ENCODE peak calls at places on chromosomes 5 and 9, in eight cellular contexts. One of them, this sample, is unnamed. For H3K27me3 and H3K36me3, the result is how much of the 10 kb centered on the place peaks cover.

GRCh38 chr5:149320791-149321330 is 24.4 kb upstream of the GRPEL2 start:
- DNase-seq in adipocyte: peak
- DNase-seq in spleen: no peak
- DNase-seq in astrocyte: peak
- DNase-seq in body of pancreas: peak
- DNase-seq in heart right ventricle: peak
- DNase-seq in endodermal cell: peak
- DNase-seq in lung: peak
- DNase-seq in this sample: peak

GRCh38 chr9:11038366-11038765 is 425.6 kb upstream of the PTPRD start:
- DNase-seq in adipocyte: no peak
- DNase-seq in spleen: no peak
- DNase-seq in astrocyte: no peak
- DNase-seq in body of pancreas: no peak
- DNase-seq in heart right ventricle: no peak
- DNase-seq in endodermal cell: peak
- DNase-seq in lung: no peak
- DNase-seq in this sample: no peak

GRCh38 chr5:157564149-157564711 is 11.3 kb downstream of the ADAM19 start:
- DNase-seq in adipocyte: no peak
- DNase-seq in spleen: no peak
- DNase-seq in astrocyte: no peak
- DNase-seq in body of pancreas: no peak
- DNase-seq in heart right ventricle: peak
- DNase-seq in endodermal cell: peak
- DNase-seq in lung: no peak
- DNase-seq in this sample: no peak

GRCh38 chr5:179839328-179840256 is 18.9 kb downstream of the SQSTM1 start:
- DNase-seq in adipocyte: no peak
- DNase-seq in spleen: peak
- DNase-seq in astrocyte: no peak
- DNase-seq in body of pancreas: peak
- DNase-seq in heart right ventricle: peak
- DNase-seq in endodermal cell: no peak
- DNase-seq in lung: no peak
- DNase-seq in this sample: no peak

GRCh38 chr9:134434896-134435506 is 108.7 kb downstream of the RXRA start:
- DNase-seq in adipocyte: peak
- DNase-seq in spleen: peak
- DNase-seq in astrocyte: peak
- DNase-seq in body of pancreas: peak
- DNase-seq in heart right ventricle: peak
- DNase-seq in endodermal cell: no peak
- DNase-seq in lung: peak
- DNase-seq in this sample: no peak

GRCh38 chr5:100676807-100677631 is 141.8 kb downstream of the FAM174A start:
- DNase-seq in adipocyte: no peak
- DNase-seq in spleen: no peak
- DNase-seq in astrocyte: peak
- DNase-seq in body of pancreas: no peak
- DNase-seq in heart right ventricle: no peak
- DNase-seq in endodermal cell: no peak
- DNase-seq in lung: no peak
- DNase-seq in this sample: no peak

GRCh38 chr9:75438716-75439115 is 350.4 kb downstream of the OSTF1 start:
- DNase-seq in adipocyte: no peak
- DNase-seq in spleen: no peak
- DNase-seq in astrocyte: no peak
- DNase-seq in body of pancreas: no peak
- DNase-seq in heart right ventricle: no peak
- DNase-seq in endodermal cell: no peak
- DNase-seq in lung: no peak
- DNase-seq in this sample: no peak

GRCh38 chr9:137607141-137607857 is 1.8 kb downstream of the ARRDC1 start:
- DNase-seq in adipocyte: peak
- DNase-seq in spleen: peak
- DNase-seq in astrocyte: no peak
- DNase-seq in body of pancreas: no peak
- DNase-seq in heart right ventricle: no peak
- DNase-seq in endodermal cell: no peak
- DNase-seq in lung: no peak
- DNase-seq in this sample: peak

GRCh38 chr9:116959775-116960174 is 272.7 kb downstream of the TRIM32 start:
- DNase-seq in adipocyte: no peak
- DNase-seq in spleen: no peak
- DNase-seq in astrocyte: peak
- DNase-seq in body of pancreas: no peak
- DNase-seq in heart right ventricle: no peak
- DNase-seq in endodermal cell: no peak
- DNase-seq in lung: no peak
- DNase-seq in this sample: no peak

GRCh38 chr9:8693147-8693921 is 893.8 kb upstream of the DMAC1 start:
- DNase-seq in adipocyte: no peak
- DNase-seq in spleen: no peak
- DNase-seq in astrocyte: no peak
- DNase-seq in body of pancreas: no peak
- DNase-seq in heart right ventricle: no peak
- DNase-seq in endodermal cell: no peak
- DNase-seq in lung: no peak
- DNase-seq in this sample: no peak

GRCh38 chr5:31427013-31427783 is 104.7 kb downstream of the DROSHA start:
- DNase-seq in adipocyte: no peak
- DNase-seq in spleen: no peak
- DNase-seq in astrocyte: no peak
- DNase-seq in body of pancreas: no peak
- DNase-seq in heart right ventricle: no peak
- DNase-seq in endodermal cell: peak
- DNase-seq in lung: no peak
- DNase-seq in this sample: peak

GRCh38 chr9:112757300-112757883 is 6.8 kb downstream of the SNX30 start:
- DNase-seq in adipocyte: no peak
- DNase-seq in spleen: no peak
- DNase-seq in astrocyte: no peak
- DNase-seq in body of pancreas: no peak
- DNase-seq in heart right ventricle: no peak
- DNase-seq in endodermal cell: no peak
- DNase-seq in lung: no peak
- DNase-seq in this sample: no peak

GRCh38 chr9:98851730-98852462 is 44.4 kb downstream of the GALNT12 start:
- DNase-seq in adipocyte: no peak
- DNase-seq in spleen: no peak
- DNase-seq in astrocyte: no peak
- DNase-seq in body of pancreas: no peak
- DNase-seq in heart right ventricle: no peak
- DNase-seq in endodermal cell: no peak
- DNase-seq in lung: no peak
- DNase-seq in this sample: no peak

GRCh38 chr5:160486573-160486972 is 64.9 kb downstream of the PTTG1 start:
- DNase-seq in adipocyte: no peak
- DNase-seq in spleen: no peak
- DNase-seq in astrocyte: no peak
- DNase-seq in body of pancreas: no peak
- DNase-seq in heart right ventricle: no peak
- DNase-seq in endodermal cell: no peak
- DNase-seq in lung: no peak
- DNase-seq in this sample: no peak

GRCh38 chr9:111148390-111148993 is 110.2 kb upstream of the LPAR1 start:
- DNase-seq in adipocyte: peak
- DNase-seq in spleen: no peak
- DNase-seq in astrocyte: no peak
- DNase-seq in body of pancreas: no peak
- DNase-seq in heart right ventricle: no peak
- DNase-seq in endodermal cell: no peak
- DNase-seq in lung: no peak
- DNase-seq in this sample: no peak

GRCh38 chr9:4371108-4371507 is 71.2 kb upstream of the GLIS3 start:
- DNase-seq in adipocyte: peak
- DNase-seq in spleen: no peak
- DNase-seq in astrocyte: peak
- DNase-seq in body of pancreas: no peak
- DNase-seq in heart right ventricle: no peak
- DNase-seq in endodermal cell: no peak
- DNase-seq in lung: peak
- DNase-seq in this sample: no peak

GRCh38 chr5:51383494-51384081 is 340 bp downstream of the ISL1 start:
- DNase-seq in adipocyte: no peak
- DNase-seq in spleen: no peak
- DNase-seq in astrocyte: no peak
- DNase-seq in body of pancreas: no peak
- DNase-seq in heart right ventricle: no peak
- DNase-seq in endodermal cell: peak
- DNase-seq in lung: no peak
- DNase-seq in this sample: no peak

GRCh38 chr5:51381801-51382507 is 1.3 kb upstream of the ISL1 start:
- DNase-seq in adipocyte: no peak
- DNase-seq in spleen: no peak
- DNase-seq in astrocyte: no peak
- DNase-seq in body of pancreas: no peak
- DNase-seq in heart right ventricle: no peak
- DNase-seq in endodermal cell: peak
- DNase-seq in lung: no peak
- DNase-seq in this sample: no peak

GRCh38 chr5:51384281-51384840 is 1.1 kb downstream of the ISL1 start:
- DNase-seq in adipocyte: no peak
- DNase-seq in spleen: no peak
- DNase-seq in astrocyte: no peak
- DNase-seq in body of pancreas: no peak
- DNase-seq in heart right ventricle: no peak
- DNase-seq in endodermal cell: no peak
- DNase-seq in lung: no peak
- DNase-seq in this sample: no peak

GRCh38 chr5:51382508-51382758 is 815 bp upstream of the ISL1 start:
- DNase-seq in adipocyte: no peak
- DNase-seq in spleen: no peak
- DNase-seq in astrocyte: no peak
- DNase-seq in body of pancreas: no peak
- DNase-seq in heart right ventricle: no peak
- DNase-seq in endodermal cell: no peak
- DNase-seq in lung: no peak
- DNase-seq in this sample: no peak

DNA sequence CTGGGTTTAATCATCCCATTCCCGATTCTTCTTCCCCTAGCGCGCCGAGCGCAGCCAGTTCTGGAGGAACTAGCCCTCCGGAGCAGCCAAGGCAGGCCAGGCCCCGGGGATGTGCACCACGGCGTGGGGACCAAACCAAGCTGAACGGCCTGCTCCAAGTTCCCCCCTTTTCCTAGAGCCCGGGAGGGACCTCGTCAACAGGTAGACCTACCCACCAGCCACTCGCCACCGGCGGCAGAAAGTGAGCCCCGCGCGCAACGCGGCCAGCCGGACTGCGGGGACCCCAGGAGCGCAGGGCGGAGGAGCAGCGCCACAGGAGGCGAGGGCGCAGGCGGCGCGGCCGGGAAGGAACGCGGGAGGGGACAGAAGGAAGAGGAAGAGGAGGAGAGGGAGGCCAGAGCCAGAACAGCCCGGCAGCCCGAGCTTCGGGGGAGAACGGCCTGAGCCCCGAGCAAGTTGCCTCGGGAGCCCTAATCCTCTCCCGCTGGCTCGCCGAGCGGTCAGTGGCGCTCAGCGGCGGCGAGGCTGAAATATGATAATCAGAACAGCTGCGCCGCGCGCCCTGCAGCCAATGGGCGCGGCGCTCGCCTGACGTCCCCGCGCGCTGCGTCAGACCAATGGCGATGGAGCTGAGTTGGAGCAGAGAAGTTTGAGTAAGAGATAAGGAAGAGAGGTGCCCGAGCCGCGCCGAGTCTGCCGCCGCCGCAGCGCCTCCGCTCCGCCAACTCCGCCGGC is at the start of gene ISL1:
- DNase-seq in adipocyte: peak
- DNase-seq in spleen: no peak
- DNase-seq in astrocyte: peak
- DNase-seq in body of pancreas: peak
- DNase-seq in heart right ventricle: no peak
- DNase-seq in endodermal cell: peak
- DNase-seq in lung: peak
- DNase-seq in this sample: peak
- H3K4me3 ChIP-seq in adipocyte: peak
- H3K4me3 ChIP-seq in spleen: peak
- H3K4me3 ChIP-seq in astrocyte: peak
- H3K4me3 ChIP-seq in body of pancreas: peak
- H3K4me3 ChIP-seq in heart right ventricle: peak
- H3K4me3 ChIP-seq in endodermal cell: peak
- H3K4me3 ChIP-seq in lung: no peak
- H3K4me3 ChIP-seq in this sample: peak

DNA sequence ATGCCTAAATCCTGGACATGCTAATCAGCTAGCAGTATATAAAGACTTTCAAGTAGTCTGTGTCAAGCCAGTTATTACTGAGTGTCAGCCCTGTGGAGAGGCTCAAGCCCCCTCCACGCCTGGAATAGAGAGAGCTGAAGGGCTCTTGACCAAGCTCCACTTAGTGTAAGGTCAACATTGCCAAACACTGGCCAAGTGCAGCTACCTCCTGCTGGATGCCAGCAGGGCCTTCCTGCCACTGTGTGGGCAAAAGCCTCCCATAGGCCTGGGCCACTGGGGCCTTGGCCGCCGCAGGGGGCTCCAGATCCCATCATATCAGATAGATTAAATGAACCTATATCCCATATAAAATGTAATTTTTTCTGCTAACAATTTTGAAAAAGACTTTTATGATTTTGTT is 239.4 kb upstream of the PANK3 start:
- DNase-seq in adipocyte: no peak
- DNase-seq in spleen: no peak
- DNase-seq in astrocyte: no peak
- DNase-seq in body of pancreas: no peak
- DNase-seq in heart right ventricle: peak
- DNase-seq in endodermal cell: no peak
- DNase-seq in lung: peak
- DNase-seq in this sample: no peak
- H3K27me3 ChIP-seq in adipocyte: under half
- H3K27me3 ChIP-seq in spleen: under half
- H3K27me3 ChIP-seq in astrocyte: under half
- H3K27me3 ChIP-seq in body of pancreas: under half
- H3K27me3 ChIP-seq in heart right ventricle: under half
- H3K27me3 ChIP-seq in endodermal cell: under half
- H3K27me3 ChIP-seq in lung: under half
- H3K27me3 ChIP-seq in this sample: under half

GRCh38 chr5:62375627-62376026 is 28.1 kb downstream of the DIMT1 start:
- DNase-seq in adipocyte: no peak
- DNase-seq in spleen: no peak
- DNase-seq in astrocyte: no peak
- DNase-seq in body of pancreas: no peak
- DNase-seq in heart right ventricle: no peak
- DNase-seq in endodermal cell: no peak
- DNase-seq in lung: no peak
- DNase-seq in this sample: no peak
- H3K36me3 ChIP-seq in adipocyte: half or more
- H3K36me3 ChIP-seq in spleen: half or more
- H3K36me3 ChIP-seq in astrocyte: under half
- H3K36me3 ChIP-seq in body of pancreas: under half
- H3K36me3 ChIP-seq in heart right ventricle: half or more
- H3K36me3 ChIP-seq in endodermal cell: half or more
- H3K36me3 ChIP-seq in lung: under half
- H3K36me3 ChIP-seq in this sample: under half

DNA sequence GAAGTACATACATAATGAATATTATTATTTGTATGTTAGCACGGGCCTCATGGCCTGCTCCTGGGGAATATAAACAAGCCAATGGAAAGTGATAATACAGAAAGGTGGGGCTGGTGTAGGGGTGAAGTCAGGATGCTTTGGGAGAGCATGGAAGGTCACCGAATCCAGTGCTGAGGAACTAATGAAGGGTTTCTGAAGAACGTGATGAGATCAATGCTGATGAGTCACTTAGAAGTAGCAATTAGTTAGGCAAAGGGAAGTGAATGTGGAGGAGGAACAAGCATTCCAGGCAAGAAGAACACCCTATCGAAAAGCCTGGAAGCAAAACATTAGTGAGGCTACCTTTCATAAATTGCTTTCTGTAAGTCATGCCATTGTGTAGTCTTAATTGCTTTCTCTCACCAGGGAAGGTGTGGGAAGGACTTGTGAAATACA is 2.1 kb downstream of the ANXA1 start:
- DNase-seq in adipocyte: no peak
- DNase-seq in spleen: no peak
- DNase-seq in astrocyte: peak
- DNase-seq in body of pancreas: no peak
- DNase-seq in heart right ventricle: no peak
- DNase-seq in endodermal cell: no peak
- DNase-seq in lung: no peak
- DNase-seq in this sample: no peak
- H3K4me3 ChIP-seq in adipocyte: peak
- H3K4me3 ChIP-seq in spleen: peak
- H3K4me3 ChIP-seq in astrocyte: peak
- H3K4me3 ChIP-seq in body of pancreas: no peak
- H3K4me3 ChIP-seq in heart right ventricle: peak
- H3K4me3 ChIP-seq in endodermal cell: no peak
- H3K4me3 ChIP-seq in lung: peak
- H3K4me3 ChIP-seq in this sample: no peak

This sample was measured in H7.